ENCODE peak calls at places on chromosome 16, in six cellular contexts. H is WTC11, S is K562, D is H1, V is HepG2, G is GM23338. C is an unnamed sample.

GRCh38 chr16:1220841-1221627 is 4.0 kb downstream of the TPSG1 start:
- DNase-seq in H (no peak), S (peak; percentile 41), D (no peak), V (no peak), G (no peak), C (no peak)

GRCh38 chr16:16797239-16797638 is 418.3 kb downstream of the NPIPA7 start:
- DNase-seq in H (peak; percentile 17), S (no peak), D (no peak), V (no peak), G (peak; percentile 72), C (no peak)

GRCh38 chr16:85515830-85516397 is 97.2 kb upstream of the GSE1 start:
- DNase-seq in H (no peak), S (peak; percentile 82), D (no peak), V (peak; percentile 97), G (no peak), C (no peak)

GRCh38 chr16:85423631-85424030 is 189.5 kb upstream of the GSE1 start:
- DNase-seq in H (no peak), S (no peak), D (no peak), V (no peak), G (no peak), C (no peak)

GRCh38 chr16:4685776-4686496 is 7.4 kb upstream of the NUDT16L1 start:
- DNase-seq in H (no peak), S (no peak), D (no peak), V (no peak), G (no peak), C (no peak)

GRCh38 chr16:68417711-68418301 is 30.5 kb downstream of the SMPD3 start:
- DNase-seq in H (no peak), S (no peak), D (no peak), V (no peak), G (no peak), C (peak; percentile 73)

GRCh38 chr16:50093607-50094570 is 28.1 kb downstream of the HEATR3 start:
- DNase-seq in H (no peak), S (no peak), D (no peak), V (no peak), G (no peak), C (no peak)

GRCh38 chr16:49470550-49470949 is 96.9 kb downstream of the C16orf78 start:
- DNase-seq in H (no peak), S (no peak), D (no peak), V (no peak), G (no peak), C (no peak)

GRCh38 chr16:4404967-4405696 is 11.3 kb downstream of the CORO7 start:
- DNase-seq in H (no peak), S (no peak), D (no peak), V (no peak), G (no peak), C (no peak)

GRCh38 chr16:79184464-79184863 is 416.1 kb downstream of the MAF start:
- DNase-seq in H (no peak), S (no peak), D (no peak), V (no peak), G (no peak), C (no peak)

GRCh38 chr16:51596247-51596646 is 445.2 kb upstream of the SALL1 start:
- DNase-seq in H (no peak), S (no peak), D (no peak), V (no peak), G (no peak), C (no peak)

GRCh38 chr16:85286970-85287814 is 174.9 kb upstream of the CIBAR2 start:
- DNase-seq in H (no peak), S (peak; percentile 86), D (no peak), V (no peak), G (no peak), C (no peak)

GRCh38 chr16:50010212-50010611 is 14.8 kb upstream of the CNEP1R1 start:
- DNase-seq in H (no peak), S (no peak), D (no peak), V (no peak), G (no peak), C (no peak)

GRCh38 chr16:84144859-84145639 is at the start of the genes DNAAF1 and HSDL1:
- DNase-seq in H (peak; percentile 93), S (peak; percentile 100), D (peak; percentile 67), V (peak; percentile 83), G (peak; percentile 91), C (peak; percentile 32)

GRCh38 chr16:46629331-46629843 is 8.2 kb upstream of the SHCBP1 start:
- DNase-seq in H (no peak), S (peak; percentile 42), D (no peak), V (peak; percentile 60), G (peak; percentile 79), C (no peak)

GRCh38 chr16:67969286-67970039 is 1.0 kb upstream of the SLC12A4 start:
- DNase-seq in H (peak; percentile 43), S (peak; percentile 75), D (no peak), V (peak; percentile 72), G (peak; percentile 81), C (no peak)

GRCh38 chr16:56611281-56611833 is 3.0 kb downstream of the MT2A start:
- DNase-seq in H (no peak), S (no peak), D (no peak), V (peak; percentile 78), G (no peak), C (no peak)

GRCh38 chr16:86798247-86799041 is 220.1 kb downstream of the FOXL1 start:
- DNase-seq in H (no peak), S (no peak), D (no peak), V (no peak), G (no peak), C (no peak)

GRCh38 chr16:70715860-70716357 is 30.1 kb upstream of the MTSS2 start:
- DNase-seq in H (no peak), S (no peak), D (no peak), V (no peak), G (no peak), C (no peak)

GRCh38 chr16:66903544-66904427 is 14.9 kb downstream of the CDH16 start:
- DNase-seq in H (no peak), S (no peak), D (no peak), V (no peak), G (no peak), C (no peak)

GRCh38 chr16:69311533-69312388 is 611 bp downstream of the VPS4A start:
- DNase-seq in H (peak; percentile 44), S (no peak), D (no peak), V (peak; percentile 65), G (peak; percentile 75), C (no peak)

GRCh38 chr16:28986492-28986891 is 1.6 kb downstream of the LAT start:
- DNase-seq in H (no peak), S (no peak), D (no peak), V (no peak), G (no peak), C (no peak)

GRCh38 chr16:65965632-65966031 is 400.9 kb upstream of the CDH5 start:
- DNase-seq in H (no peak), S (no peak), D (no peak), V (no peak), G (no peak), C (no peak)

GRCh38 chr16:58011652-58012051 is 10.4 kb downstream of the USB1 start:
- DNase-seq in H (no peak), S (no peak), D (no peak), V (peak; percentile 41), G (no peak), C (no peak)
- TF ChIP-seq CREB1 in H (no peak), S (no peak), D (no peak), V (no peak), G (no peak), C (no peak)

GRCh38 chr16:24348511-24349290 is 92.6 kb downstream of the CACNG3 start:
- DNase-seq in H (peak; percentile 15), S (no peak), D (no peak), V (no peak), G (peak; percentile 68), C (no peak)
- TF ChIP-seq CREB1 in H (no peak), S (no peak), D (no peak), V (no peak), G (no peak), C (no peak)

DNA sequence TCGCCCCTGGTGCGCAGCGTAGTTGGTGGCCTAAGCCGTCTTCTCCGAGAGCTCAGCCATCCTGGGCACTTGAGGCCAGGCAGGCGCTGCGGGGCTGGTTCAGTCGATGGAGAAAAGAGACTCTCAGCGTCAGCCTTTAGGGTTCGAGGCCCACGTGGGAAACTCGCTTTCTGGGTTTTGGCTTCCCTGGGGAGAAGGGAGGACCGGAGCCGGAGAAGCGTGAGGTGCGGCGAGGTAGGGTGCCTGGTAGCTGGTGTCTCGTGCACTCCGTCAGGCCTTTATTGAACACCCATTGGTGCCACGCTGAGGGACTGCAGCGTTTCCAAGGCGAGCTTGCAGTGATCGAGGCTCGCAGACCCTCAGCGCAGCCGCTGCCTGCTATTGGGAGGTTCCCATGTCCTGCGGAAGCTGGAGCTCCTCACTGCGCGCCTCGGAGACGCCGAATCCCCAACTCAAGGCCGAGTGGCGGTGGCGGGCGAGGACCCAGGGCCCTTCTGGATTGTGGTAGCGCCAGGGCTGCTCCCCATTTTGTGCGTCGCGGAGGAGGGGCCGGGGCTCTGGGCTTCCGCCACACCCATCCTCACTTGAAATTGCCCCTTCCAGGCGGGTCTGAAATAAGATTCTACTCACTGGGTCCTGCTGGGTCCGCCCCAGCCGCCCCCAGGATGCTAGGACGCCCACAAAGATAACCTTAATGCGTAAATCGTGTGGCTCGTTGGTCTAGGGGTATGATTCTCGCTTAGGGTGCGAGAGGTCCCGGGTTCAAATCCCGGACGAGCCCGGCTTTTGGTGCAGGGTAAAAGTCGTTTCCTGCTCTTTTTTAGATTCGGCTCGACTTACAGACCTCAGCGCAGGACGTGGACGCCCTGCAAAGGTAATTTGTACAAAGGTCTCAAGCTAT is 1.2 kb downstream of the OR1F1 start:
- DNase-seq in H (peak; percentile 80), S (peak; percentile 75), D (no peak), V (peak; percentile 60), G (peak; percentile 85), C (no peak)
- TF ChIP-seq CREB1 in H (no peak), S (no peak), D (peak; percentile 59), V (peak; percentile 32), G (peak; percentile 61), C (no peak)

GRCh38 chr16:2508722-2509400 is 4.9 kb upstream of the ATP6V0C start:
- DNase-seq in H (no peak), S (no peak), D (no peak), V (no peak), G (no peak), C (no peak)

GRCh38 chr16:2507679-2508064 is 6.1 kb upstream of the ATP6V0C start:
- DNase-seq in H (no peak), S (no peak), D (no peak), V (no peak), G (no peak), C (no peak)

GRCh38 chr16:2505695-2506094 is 8.1 kb upstream of the ATP6V0C start:
- DNase-seq in H (no peak), S (no peak), D (no peak), V (no peak), G (no peak), C (no peak)

GRCh38 chr16:2511128-2511785 is 2.5 kb upstream of the ATP6V0C start:
- DNase-seq in H (peak; percentile 60), S (peak; percentile 84), D (no peak), V (no peak), G (peak; percentile 49), C (no peak)

DNA sequence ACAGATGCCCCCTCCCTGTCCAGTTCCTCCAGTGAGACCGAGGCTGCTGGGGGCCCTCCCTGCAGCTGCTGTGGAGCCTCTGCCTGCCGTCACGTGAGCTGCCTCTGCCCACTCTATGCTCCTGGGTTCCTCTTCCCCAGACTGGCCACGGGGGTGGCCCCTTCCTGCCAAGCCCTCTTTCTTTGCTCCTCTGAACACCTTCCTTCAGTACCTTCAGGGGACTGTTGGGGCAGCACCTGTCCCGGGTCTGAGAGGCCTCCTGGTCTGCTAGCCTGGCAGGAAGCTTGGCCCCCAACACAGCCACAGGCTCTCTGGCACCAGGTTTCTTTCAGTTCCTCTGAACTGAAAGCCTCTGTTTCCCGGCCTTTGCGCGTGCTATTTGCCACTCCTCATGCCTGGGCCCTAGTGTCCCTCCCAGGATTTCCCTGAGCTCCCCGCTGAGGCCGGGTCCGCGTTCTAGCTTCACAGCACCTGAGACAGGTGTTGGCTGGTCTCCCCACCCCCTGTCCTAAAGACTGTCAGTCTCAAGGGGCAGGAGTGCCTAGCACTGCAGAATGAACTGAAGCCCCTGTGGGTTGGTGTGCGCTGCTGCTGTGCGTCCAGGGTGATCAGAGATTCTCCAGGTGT is 6.6 kb upstream of the ATP6V0C start:
- DNase-seq in H (no peak), S (no peak), D (no peak), V (no peak), G (peak; percentile 48), C (peak; percentile 41)
- TF ChIP-seq CREB1 in H (no peak), S (no peak), D (no peak), V (no peak), G (no peak), C (no peak)